ENCODE peak calls at places on chromosomes 13 and 19, in six cellular contexts. One of them, this sample, is unnamed.

GRCh38 chr19:49799798-49800376 is 13.2 kb downstream of the FUZ start:
- DNase-seq in mesendoderm: peak; percentile 45
- DNase-seq in H9: peak; percentile 77
- DNase-seq in mesenchymal stem cell: no peak
- DNase-seq in IMR-90: no peak
- DNase-seq in neuronal stem cell: no peak
- DNase-seq in this sample: peak; percentile 83

GRCh38 chr19:30653646-30654386 is 281.6 kb downstream of the ZNF536 start:
- DNase-seq in H9: no peak
- DNase-seq in mesendoderm: no peak
- DNase-seq in mesenchymal stem cell: no peak
- DNase-seq in neuronal stem cell: no peak
- DNase-seq in IMR-90: no peak
- DNase-seq in this sample: no peak

GRCh38 chr19:1408300-1409203 is 1.2 kb downstream of the DAZAP1 start:
- DNase-seq in IMR-90: peak; percentile 50
- DNase-seq in mesendoderm: peak; percentile 67
- DNase-seq in H9: no peak
- DNase-seq in neuronal stem cell: peak; percentile 35
- DNase-seq in mesenchymal stem cell: peak; percentile 66
- DNase-seq in this sample: no peak

GRCh38 chr19:14580623-14581237 is 2.2 kb upstream of the CLEC17A start:
- DNase-seq in IMR-90: no peak
- DNase-seq in H9: no peak
- DNase-seq in mesendoderm: no peak
- DNase-seq in mesenchymal stem cell: no peak
- DNase-seq in neuronal stem cell: no peak
- DNase-seq in this sample: no peak

GRCh38 chr13:40404407-40404806 is 262.0 kb downstream of the FOXO1 start:
- DNase-seq in mesenchymal stem cell: no peak
- DNase-seq in H9: no peak
- DNase-seq in mesendoderm: no peak
- DNase-seq in neuronal stem cell: no peak
- DNase-seq in IMR-90: no peak
- DNase-seq in this sample: no peak

GRCh38 chr13:88162076-88162702 is 491.0 kb downstream of the SLITRK5 start:
- DNase-seq in neuronal stem cell: no peak
- DNase-seq in H9: no peak
- DNase-seq in IMR-90: no peak
- DNase-seq in mesendoderm: no peak
- DNase-seq in mesenchymal stem cell: no peak
- DNase-seq in this sample: no peak

GRCh38 chr19:28437390-28438346 is 775.3 kb downstream of the UQCRFS1 start:
- DNase-seq in mesenchymal stem cell: no peak
- DNase-seq in IMR-90: no peak
- DNase-seq in H9: no peak
- DNase-seq in mesendoderm: no peak
- DNase-seq in neuronal stem cell: no peak
- DNase-seq in this sample: no peak

GRCh38 chr19:41792513-41793413 is 3.6 kb upstream of the CEACAM3 start:
- DNase-seq in neuronal stem cell: peak; percentile 46
- DNase-seq in mesenchymal stem cell: no peak
- DNase-seq in mesendoderm: peak; percentile 63
- DNase-seq in IMR-90: peak; percentile 36
- DNase-seq in H9: peak; percentile 73
- DNase-seq in this sample: peak; percentile 76

GRCh38 chr13:66855110-66855509 is 375.0 kb downstream of the PCDH9 start:
- DNase-seq in IMR-90: no peak
- DNase-seq in mesendoderm: no peak
- DNase-seq in H9: no peak
- DNase-seq in mesenchymal stem cell: no peak
- DNase-seq in neuronal stem cell: no peak
- DNase-seq in this sample: no peak

GRCh38 chr19:8881512-8881911 is 49.3 kb downstream of the MBD3L1 start:
- DNase-seq in neuronal stem cell: no peak
- DNase-seq in H9: no peak
- DNase-seq in IMR-90: no peak
- DNase-seq in mesenchymal stem cell: no peak
- DNase-seq in mesendoderm: no peak
- DNase-seq in this sample: no peak

GRCh38 chr19:36460046-36460445 is 29.3 kb downstream of the ZNF566 start:
- DNase-seq in H9: no peak
- DNase-seq in IMR-90: peak; percentile 29
- DNase-seq in neuronal stem cell: no peak
- DNase-seq in mesenchymal stem cell: no peak
- DNase-seq in mesendoderm: no peak
- DNase-seq in this sample: no peak

GRCh38 chr19:33064117-33064777 is 441 bp downstream of the RHPN2 start:
- DNase-seq in IMR-90: no peak
- DNase-seq in H9: peak; percentile 75
- DNase-seq in mesenchymal stem cell: peak; percentile 42
- DNase-seq in neuronal stem cell: peak; percentile 17
- DNase-seq in mesendoderm: peak; percentile 45
- DNase-seq in this sample: no peak

GRCh38 chr13:99800951-99801350 is 170.6 kb downstream of the ZIC5 start:
- DNase-seq in mesenchymal stem cell: no peak
- DNase-seq in neuronal stem cell: no peak
- DNase-seq in IMR-90: no peak
- DNase-seq in mesendoderm: no peak
- DNase-seq in H9: peak; percentile 55
- DNase-seq in this sample: no peak

GRCh38 chr19:10132848-10133350 is 13.2 kb upstream of the EIF3G start:
- DNase-seq in mesenchymal stem cell: no peak
- DNase-seq in H9: no peak
- DNase-seq in mesendoderm: no peak
- DNase-seq in neuronal stem cell: no peak
- DNase-seq in IMR-90: no peak
- DNase-seq in this sample: no peak

GRCh38 chr19:23070353-23070781 is 46.5 kb upstream of the ZNF730 start:
- DNase-seq in H9: peak; percentile 43
- DNase-seq in mesenchymal stem cell: no peak
- DNase-seq in mesendoderm: peak; percentile 27
- DNase-seq in IMR-90: peak; percentile 15
- DNase-seq in neuronal stem cell: no peak
- DNase-seq in this sample: peak; percentile 60

GRCh38 chr19:4717191-4717965 is 6.3 kb downstream of the DPP9 start:
- DNase-seq in neuronal stem cell: no peak
- DNase-seq in mesendoderm: no peak
- DNase-seq in H9: no peak
- DNase-seq in IMR-90: peak; percentile 70
- DNase-seq in mesenchymal stem cell: no peak
- DNase-seq in this sample: no peak

GRCh38 chr13:28499579-28499978 is 4.7 kb upstream of the FLT1 start:
- DNase-seq in H9: no peak
- DNase-seq in IMR-90: peak; percentile 74
- DNase-seq in mesenchymal stem cell: peak; percentile 48
- DNase-seq in neuronal stem cell: no peak
- DNase-seq in mesendoderm: no peak
- DNase-seq in this sample: no peak

GRCh38 chr19:3142292-3142670 is 6.4 kb downstream of the GNA15 start:
- DNase-seq in mesenchymal stem cell: peak; percentile 88
- DNase-seq in neuronal stem cell: no peak
- DNase-seq in IMR-90: peak; percentile 87
- DNase-seq in mesendoderm: no peak
- DNase-seq in H9: no peak
- DNase-seq in this sample: no peak

GRCh38 chr13:36357692-36358091 is 11.5 kb upstream of the SPART start:
- DNase-seq in mesenchymal stem cell: no peak
- DNase-seq in neuronal stem cell: no peak
- DNase-seq in mesendoderm: no peak
- DNase-seq in IMR-90: no peak
- DNase-seq in H9: no peak
- DNase-seq in this sample: no peak

GRCh38 chr19:20661150-20661819 is at the start of gene ZNF626:
- DNase-seq in IMR-90: peak; percentile 94
- DNase-seq in mesenchymal stem cell: peak; percentile 96
- DNase-seq in H9: peak; percentile 97
- DNase-seq in neuronal stem cell: peak; percentile 98
- DNase-seq in mesendoderm: peak; percentile 99
- DNase-seq in this sample: peak; percentile 91

GRCh38 chr19:2962018-2962670 is 15.2 kb upstream of the TLE6 start:
- DNase-seq in mesendoderm: peak; percentile 86
- DNase-seq in IMR-90: peak; percentile 89
- DNase-seq in mesenchymal stem cell: peak; percentile 79
- DNase-seq in neuronal stem cell: peak; percentile 90
- DNase-seq in H9: peak; percentile 62
- DNase-seq in this sample: no peak

GRCh38 chr13:37074703-37075102 is 15.2 kb upstream of the SUPT20H start:
- DNase-seq in neuronal stem cell: no peak
- DNase-seq in IMR-90: peak; percentile 49
- DNase-seq in mesenchymal stem cell: peak; percentile 46
- DNase-seq in mesendoderm: peak; percentile 21
- DNase-seq in H9: no peak
- DNase-seq in this sample: no peak

DNA sequence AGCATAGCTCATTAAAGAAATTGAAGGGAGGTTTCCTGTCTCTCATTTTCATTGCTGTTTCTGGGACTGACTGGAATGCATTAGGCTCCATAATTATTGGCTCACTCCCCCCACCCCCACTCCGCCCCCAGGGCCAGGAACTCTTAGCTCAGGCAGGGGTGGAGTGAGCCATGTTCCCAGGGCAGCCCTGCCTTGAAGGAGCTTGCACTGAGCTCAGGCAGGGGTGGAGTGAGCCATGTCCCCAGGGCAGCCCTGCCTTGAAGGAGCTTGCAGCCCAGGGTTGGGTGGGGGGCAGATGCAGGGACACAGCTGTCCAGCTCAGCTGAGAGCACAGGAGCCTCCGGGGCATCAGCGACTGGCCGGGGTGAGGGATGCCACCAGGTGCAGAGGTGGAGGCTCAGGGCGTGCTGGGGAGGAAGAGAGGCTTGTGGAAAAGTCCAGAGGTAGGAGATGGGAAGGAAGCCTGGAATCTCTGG is 39.1 kb upstream of the TFDP1 start:
- DNase-seq in H9: peak; percentile 24
- DNase-seq in IMR-90: peak; percentile 47
- DNase-seq in neuronal stem cell: no peak
- DNase-seq in mesendoderm: peak; percentile 68
- DNase-seq in mesenchymal stem cell: peak; percentile 17
- DNase-seq in this sample: no peak
- H3K18ac ChIP-seq in H9: no peak overlapping the region
- H3K18ac ChIP-seq in IMR-90: no peak overlapping the region
- H3K18ac ChIP-seq in neuronal stem cell: peak overlapping the region; percentile 81
- H3K18ac ChIP-seq in mesendoderm: no peak overlapping the region
- H3K18ac ChIP-seq in mesenchymal stem cell: no peak overlapping the region
- H3K18ac ChIP-seq in this sample: no peak overlapping the region

GRCh38 chr19:44848805-44849457 is 2.8 kb downstream of the NECTIN2 start:
- DNase-seq in IMR-90: no peak
- DNase-seq in mesenchymal stem cell: peak; percentile 53
- DNase-seq in H9: peak; percentile 50
- DNase-seq in neuronal stem cell: peak; percentile 33
- DNase-seq in mesendoderm: peak; percentile 85
- DNase-seq in this sample: no peak

GRCh38 chr19:44846455-44847143 is 502 bp downstream of the NECTIN2 start:
- DNase-seq in IMR-90: no peak
- DNase-seq in neuronal stem cell: peak; percentile 89
- DNase-seq in mesenchymal stem cell: peak; percentile 43
- DNase-seq in mesendoderm: peak; percentile 98
- DNase-seq in H9: peak; percentile 91
- DNase-seq in this sample: no peak

GRCh38 chr19:44848036-44848804 is 2.1 kb downstream of the NECTIN2 start:
- DNase-seq in mesendoderm: peak; percentile 93
- DNase-seq in IMR-90: peak; percentile 57
- DNase-seq in H9: peak; percentile 67
- DNase-seq in neuronal stem cell: peak; percentile 24
- DNase-seq in mesenchymal stem cell: peak; percentile 90
- DNase-seq in this sample: no peak

GRCh38 chr19:44845612-44846454 is at the start of gene NECTIN2:
- DNase-seq in mesendoderm: peak; percentile 98
- DNase-seq in mesenchymal stem cell: peak; percentile 97
- DNase-seq in neuronal stem cell: peak; percentile 99
- DNase-seq in IMR-90: peak; percentile 98
- DNase-seq in H9: peak; percentile 99
- DNase-seq in this sample: peak; percentile 97

GRCh38 chr19:44847144-44848035 is 1.3 kb downstream of the NECTIN2 start:
- DNase-seq in IMR-90: peak; percentile 58
- DNase-seq in mesendoderm: peak; percentile 76
- DNase-seq in mesenchymal stem cell: peak; percentile 92
- DNase-seq in neuronal stem cell: peak; percentile 43
- DNase-seq in H9: peak; percentile 81
- DNase-seq in this sample: peak; percentile 78
- H3K18ac ChIP-seq in IMR-90: peak overlapping the region; percentile 82
- H3K18ac ChIP-seq in mesendoderm: peak overlapping the region; percentile 94
- H3K18ac ChIP-seq in mesenchymal stem cell: peak overlapping the region; percentile 94
- H3K18ac ChIP-seq in neuronal stem cell: peak overlapping the region; percentile 96
- H3K18ac ChIP-seq in H9: peak overlapping the region; percentile 45
- H3K18ac ChIP-seq in this sample: peak overlapping the region; percentile 93

DNA sequence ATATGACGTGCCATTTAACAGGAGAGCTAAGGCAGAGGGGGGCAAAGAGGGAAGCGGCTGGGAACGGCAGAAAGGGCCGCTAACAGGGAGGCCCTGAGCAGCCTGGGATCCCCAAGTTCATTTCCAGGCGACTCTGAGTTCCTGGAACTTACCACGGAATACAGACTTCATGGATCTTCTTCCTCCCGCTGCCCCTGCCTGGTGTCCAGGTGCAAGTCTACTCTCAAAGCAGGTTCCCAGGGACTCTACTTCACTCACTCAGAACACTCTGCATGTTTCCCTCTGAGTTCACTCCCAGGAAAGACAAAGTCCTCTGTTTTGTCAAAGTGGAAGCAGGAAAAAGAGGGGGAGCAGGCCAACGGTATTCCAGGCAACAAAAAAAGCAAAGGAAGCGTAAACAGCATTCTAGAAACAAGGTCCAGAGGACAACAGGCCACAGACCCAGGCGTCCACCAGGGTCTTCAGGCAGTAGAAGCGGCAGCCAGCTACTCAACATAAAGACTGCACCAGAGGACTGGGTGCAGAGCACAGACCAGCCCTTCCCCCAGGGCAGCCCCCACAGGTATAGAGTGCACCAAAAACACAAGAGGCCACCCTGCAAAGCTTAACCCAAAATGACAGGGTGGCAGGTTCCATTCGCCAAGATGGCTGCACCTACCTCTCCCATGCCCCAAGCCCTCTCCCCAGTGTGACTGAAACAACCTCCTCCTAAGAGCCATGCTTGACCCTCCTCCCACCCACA is 3.0 kb downstream of the MIER2 start:
- DNase-seq in neuronal stem cell: no peak
- DNase-seq in H9: no peak
- DNase-seq in mesenchymal stem cell: no peak
- DNase-seq in mesendoderm: no peak
- DNase-seq in IMR-90: no peak
- DNase-seq in this sample: no peak
- H3K18ac ChIP-seq in neuronal stem cell: no peak overlapping the region
- H3K18ac ChIP-seq in H9: no peak overlapping the region
- H3K18ac ChIP-seq in mesenchymal stem cell: no peak overlapping the region
- H3K18ac ChIP-seq in mesendoderm: no peak overlapping the region
- H3K18ac ChIP-seq in IMR-90: no peak overlapping the region
- H3K18ac ChIP-seq in this sample: peak overlapping the region; percentile 2

DNA sequence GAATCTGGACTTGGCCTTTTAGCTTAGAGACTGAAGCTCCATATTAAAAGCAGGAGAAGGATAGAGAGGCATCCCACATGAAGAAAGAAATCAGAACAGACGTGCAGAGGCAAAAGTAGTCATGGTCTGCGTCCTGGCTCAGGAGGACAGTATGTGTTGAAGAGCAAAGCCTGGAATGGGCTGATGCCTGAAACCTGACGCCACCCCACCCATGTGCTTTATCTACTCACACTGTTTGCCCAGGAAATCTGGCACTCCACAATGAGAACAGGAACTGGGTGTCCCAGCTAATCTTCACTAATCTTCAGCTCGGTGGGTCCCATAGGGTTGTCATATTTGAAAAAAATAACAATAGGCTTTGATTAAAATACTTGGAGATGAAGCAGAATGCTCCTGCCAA is 549.0 kb upstream of the GPC6 start:
- DNase-seq in H9: peak; percentile 36
- DNase-seq in mesenchymal stem cell: no peak
- DNase-seq in mesendoderm: peak; percentile 67
- DNase-seq in neuronal stem cell: no peak
- DNase-seq in IMR-90: no peak
- DNase-seq in this sample: no peak
- H3K18ac ChIP-seq in H9: no peak overlapping the region
- H3K18ac ChIP-seq in mesenchymal stem cell: no peak overlapping the region
- H3K18ac ChIP-seq in mesendoderm: no peak overlapping the region
- H3K18ac ChIP-seq in neuronal stem cell: no peak overlapping the region
- H3K18ac ChIP-seq in IMR-90: no peak overlapping the region
- H3K18ac ChIP-seq in this sample: no peak overlapping the region